ENCODE peak calls at places on chromosomes 4 and X, in eight cellular contexts. L, H, I, V, R, B, W and A are unnamed samples.

GRCh38 chr4:156038772-156039171 is 85.1 kb upstream of the CTSO start:
- DNase-seq in H (no peak), I (no peak), R (no peak), L (no peak), V (no peak), W (no peak), B (no peak), A (no peak)

GRCh38 chr4:71713611-71714203 is 70.2 kb downstream of the GC start:
- DNase-seq in B (no peak), H (peak), V (peak), R (no peak), I (no peak), W (no peak), L (no peak), A (no peak)

GRCh38 chr4:26859762-26860156 is 882 bp upstream of the STIM2 start:
- DNase-seq in W (no peak), R (no peak), L (no peak), I (no peak), V (no peak), H (no peak), B (no peak), A (no peak)

GRCh38 chr4:98639523-98639922 is 18.9 kb downstream of the TSPAN5 start:
- DNase-seq in W (no peak), V (no peak), I (no peak), L (no peak), H (peak), B (no peak), R (no peak), A (no peak)

GRCh38 chrX:39527045-39527444 is 570.7 kb downstream of the BCOR start:
- DNase-seq in L (no peak), V (peak), H (peak), B (no peak), R (no peak), I (no peak), W (no peak), A (no peak)

GRCh38 chr4:54063737-54064316 is 578 bp downstream of the CHIC2 start:
- DNase-seq in V (peak), I (peak), B (peak), R (peak), W (peak), H (no peak), L (peak), A (peak)

GRCh38 chrX:15301924-15302323 is 13.5 kb downstream of the ASB11 start:
- DNase-seq in H (peak), L (peak), R (no peak), W (peak), I (no peak), V (peak), B (no peak), A (no peak)

GRCh38 chr4:1991087-1991486 is 17.7 kb downstream of the NELFA start:
- DNase-seq in H (no peak), L (no peak), V (no peak), W (no peak), B (no peak), R (no peak), I (no peak), A (no peak)

GRCh38 chrX:77009691-77010090 is 437.5 kb upstream of the FGF16 start:
- DNase-seq in B (no peak), H (peak), R (no peak), W (no peak), V (no peak), I (no peak), L (no peak), A (no peak)

GRCh38 chrX:53481093-53481492 is 46.9 kb upstream of the HSD17B10 start:
- DNase-seq in R (no peak), V (peak), L (no peak), H (no peak), I (no peak), B (no peak), W (peak), A (no peak)

GRCh38 chr4:109389367-109390118 is 44.1 kb upstream of the SEC24B start:
- DNase-seq in L (no peak), I (no peak), W (no peak), V (no peak), B (peak), R (no peak), H (no peak), A (no peak)

GRCh38 chr4:17323619-17324400 is 188.1 kb downstream of the QDPR start:
- DNase-seq in I (no peak), B (no peak), L (no peak), V (no peak), R (no peak), H (peak), W (no peak), A (no peak)

DNA sequence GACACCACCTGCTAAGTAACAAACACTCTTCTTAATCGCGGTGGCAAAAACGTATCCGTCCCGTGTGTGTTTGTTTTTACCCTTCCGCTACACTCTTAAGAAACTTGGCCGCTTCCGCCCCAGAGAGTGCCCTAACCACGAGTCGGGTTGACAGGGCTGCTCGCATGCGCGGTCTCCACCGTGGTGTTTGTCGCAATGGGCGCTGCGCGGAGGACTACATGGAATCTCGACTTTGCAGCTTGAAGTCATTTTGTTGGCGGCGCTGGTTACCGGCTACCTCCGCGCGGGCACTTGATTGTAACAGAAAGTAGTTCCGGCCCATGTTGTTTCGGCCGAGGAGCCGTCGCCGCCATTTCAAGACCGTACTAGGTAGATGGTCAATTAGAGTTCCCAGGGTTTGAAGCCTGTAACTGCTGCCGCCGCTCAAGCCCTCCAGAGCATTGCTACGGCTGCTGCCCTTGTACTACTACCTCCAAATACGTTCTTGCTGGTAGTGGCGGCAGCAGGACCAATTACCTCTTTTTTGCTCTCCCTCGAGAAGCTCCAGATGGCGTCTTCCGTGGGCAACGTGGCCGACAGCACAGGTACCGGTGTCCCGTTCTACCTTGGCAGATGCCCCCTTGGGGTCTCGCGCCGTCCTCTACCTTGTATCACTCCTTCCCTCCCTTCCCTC is at the start of gene OGT:
- DNase-seq in W (peak), L (peak), R (peak), V (peak), I (peak), B (peak), H (peak), A (peak)
- TF ChIP-seq POLR2A in W (peak), L (peak), R (peak), V (peak), I (no peak), B (peak), H (peak), A (no peak)

GRCh38 chr4:30718889-30719252 is 1.3 kb upstream of the PCDH7 start:
- DNase-seq in B (no peak), W (no peak), V (no peak), H (peak), L (no peak), I (no peak), R (no peak), A (no peak)
- H3K4me3 ChIP-seq in B (peak), W (peak), V (no peak), H (peak), L (peak), I (peak), R (peak), A (peak)

GRCh38 chrX:48695925-48696300 is 621 bp upstream of the SUV39H1 start:
- DNase-seq in L (no peak), R (no peak), B (no peak), H (no peak), I (no peak), W (no peak), V (no peak), A (no peak)

GRCh38 chrX:48694776-48695523 is 1.6 kb upstream of the SUV39H1 start:
- DNase-seq in R (no peak), L (no peak), H (no peak), I (no peak), W (no peak), V (no peak), B (no peak), A (no peak)

GRCh38 chrX:48697182-48697727 is 721 bp downstream of the SUV39H1 start:
- DNase-seq in W (no peak), L (no peak), H (no peak), R (no peak), I (no peak), V (peak), B (no peak), A (no peak)

GRCh38 chrX:48695524-48695875 is 1.0 kb upstream of the SUV39H1 start:
- DNase-seq in L (no peak), W (no peak), R (no peak), V (no peak), I (no peak), B (no peak), H (peak), A (no peak)

GRCh38 chrX:48696301-48697181 is at the start of gene SUV39H1:
- DNase-seq in I (peak), H (peak), W (peak), L (peak), B (peak), V (peak), R (peak), A (peak)
- TF ChIP-seq POLR2A in I (peak), H (no peak), W (peak), L (peak), B (peak), V (peak), R (peak), A (peak)

GRCh38 chr4:7295917-7296660 is 103.8 kb downstream of the SORCS2 start:
- DNase-seq in V (peak), L (peak), H (peak), W (peak), I (no peak), B (peak), R (peak), A (no peak)
- H3K4me3 ChIP-seq in V (no peak), L (no peak), H (no peak), W (no peak), I (no peak), B (no peak), R (no peak), A (no peak)